ENCODE peak calls at places on chromosomes 5 and 9, in four cellular contexts. N is cardiac fibroblast, S is A673, B is HL-60. D is an unnamed sample.

GRCh38 chr9:76453785-76454184 is 5.2 kb upstream of the GCNT1 start:
- DNase-seq in B (peak), N (peak), S (no peak), D (no peak)

GRCh38 chr5:55997742-55998351 is 3.1 kb upstream of the IL6ST start:
- DNase-seq in S (no peak), N (peak), B (no peak), D (no peak)

GRCh38 chr9:93003552-93004407 is 54.7 kb upstream of the SUSD3 start:
- DNase-seq in B (peak), N (peak), S (peak), D (peak)

GRCh38 chr5:98365126-98365525 is 408.3 kb upstream of the RGMB start:
- DNase-seq in N (no peak), B (no peak), S (no peak), D (no peak)

GRCh38 chr5:1103505-1104326 is 8.1 kb downstream of the SLC12A7 start:
- DNase-seq in N (no peak), B (peak), S (no peak), D (no peak)

GRCh38 chr5:128084228-128085167 is 932 bp downstream of the SLC12A2 start:
- DNase-seq in N (peak), B (no peak), S (peak), D (peak)

GRCh38 chr9:5909999-5910398 is 19.3 kb downstream of the MLANA start:
- DNase-seq in S (no peak), B (no peak), N (peak), D (no peak)

GRCh38 chr5:1885777-1886633 is 3.3 kb upstream of the IRX4 start:
- DNase-seq in N (no peak), S (no peak), B (no peak), D (no peak)

GRCh38 chr9:136713555-136713949 is 1.2 kb downstream of the DIPK1B start:
- DNase-seq in S (peak), N (no peak), B (no peak), D (peak)

GRCh38 chr9:7967851-7968250 is 168.3 kb upstream of the DMAC1 start:
- DNase-seq in B (no peak), S (no peak), N (no peak), D (no peak)

GRCh38 chr9:111298831-111299603 is 31.0 kb downstream of the OR2K2 start:
- DNase-seq in S (peak), B (peak), N (peak), D (peak)

GRCh38 chr9:94139672-94140417 is 55.6 kb downstream of the PTPDC1 start:
- DNase-seq in N (peak), S (peak), B (no peak), D (peak)

GRCh38 chr5:137040641-137041340 is 458.3 kb downstream of the SPOCK1 start:
- DNase-seq in N (peak), S (no peak), B (no peak), D (no peak)

GRCh38 chr9:106467113-106467846 is 395.7 kb upstream of the ZNF462 start:
- DNase-seq in N (no peak), S (no peak), B (no peak), D (no peak)

GRCh38 chr9:137374131-137374845 is 48.7 kb downstream of the EXD3 start:
- DNase-seq in B (no peak), S (no peak), N (no peak), D (no peak)

GRCh38 chr5:31587546-31587945 is 51.4 kb upstream of the PDZD2 start:
- DNase-seq in S (no peak), N (no peak), B (no peak), D (peak)

GRCh38 chr9:91914404-91914803 is 35.6 kb downstream of the ROR2 start:
- DNase-seq in B (no peak), N (no peak), S (no peak), D (no peak)

GRCh38 chr5:6905883-6906282 is 192.7 kb downstream of the TENT4A start:
- DNase-seq in B (no peak), S (no peak), N (no peak), D (no peak)

GRCh38 chr9:136545966-136546696 is at the start of gene NOTCH1:
- DNase-seq in S (peak), B (peak), N (peak), D (peak)

GRCh38 chr5:7897014-7897600 is 28.2 kb downstream of the MTRR start:
- DNase-seq in B (peak), N (peak), S (peak), D (peak)

D was measured in NCI-H82.